ENCODE peak calls at places on chromosomes 6 and 20, in five cellular contexts. J is neural progenitor cell, K is foreskin fibroblast, E is tibial nerve, L is pancreas. H is an unnamed sample.

GRCh38 chr6:80543598-80544181 is 437.2 kb downstream of the BCKDHB start:
- DNase-seq in J (no peak), K (peak; percentile 47), E (no peak), L (no peak), H (no peak)

GRCh38 chr6:164749126-164749758 is 560.2 kb downstream of the C6orf118 start:
- DNase-seq in J (no peak), K (no peak), E (no peak), L (no peak), H (no peak)

GRCh38 chr20:32780749-32781402 is 18.7 kb downstream of the DNMT3B start:
- DNase-seq in J (peak; percentile 91), K (no peak), E (no peak), L (no peak), H (no peak)

GRCh38 chr6:7176208-7176607 is 68.4 kb downstream of the RREB1 start:
- DNase-seq in J (no peak), K (no peak), E (no peak), L (no peak), H (no peak)

GRCh38 chr6:113315068-113315467 is 542.1 kb upstream of the MARCKS start:
- DNase-seq in J (no peak), K (no peak), E (no peak), L (no peak), H (no peak)

GRCh38 chr6:20202070-20202658 is 10.1 kb downstream of the MBOAT1 start:
- DNase-seq in J (no peak), K (no peak), E (no peak), L (no peak), H (peak; percentile 71)

GRCh38 chr6:111745186-111745585 is 128.1 kb downstream of the FYN start:
- DNase-seq in J (no peak), K (no peak), E (no peak), L (no peak), H (no peak)

GRCh38 chr6:44016131-44016870 is 111.0 kb downstream of the MRPL14 start:
- DNase-seq in J (no peak), K (no peak), E (no peak), L (no peak), H (no peak)

GRCh38 chr20:10761232-10761631 is 87.4 kb upstream of the JAG1 start:
- DNase-seq in J (no peak), K (no peak), E (no peak), L (no peak), H (no peak)

GRCh38 chr6:36245572-36246031 is 24.3 kb upstream of the PNPLA1 start:
- DNase-seq in J (peak; percentile 15), K (no peak), E (no peak), L (peak; percentile 40), H (no peak)

GRCh38 chr6:112863753-112864152 is 516.6 kb downstream of the RFPL4B start:
- DNase-seq in J (no peak), K (no peak), E (no peak), L (no peak), H (no peak)

GRCh38 chr6:167588181-167588919 is 238.4 kb upstream of the AFDN start:
- DNase-seq in J (no peak), K (no peak), E (no peak), L (no peak), H (no peak)

GRCh38 chr6:88048556-88048955 is 915 bp downstream of the SPACA1 start:
- DNase-seq in J (no peak), K (no peak), E (no peak), L (no peak), H (no peak)

GRCh38 chr6:138971601-138972000 is 16.5 kb downstream of the REPS1 start:
- DNase-seq in J (peak; percentile 61), K (peak; percentile 32), E (no peak), L (no peak), H (no peak)

GRCh38 chr6:101650402-101651100 is 257.0 kb downstream of the GRIK2 start:
- DNase-seq in J (no peak), K (no peak), E (no peak), L (no peak), H (no peak)

GRCh38 chr20:19269737-19270325 is 57.4 kb downstream of the SLC24A3 start:
- DNase-seq in J (no peak), K (peak; percentile 70), E (no peak), L (no peak), H (no peak)

GRCh38 chr20:4245542-4245941 is 230.2 kb upstream of the RNF24 start:
- DNase-seq in J (no peak), K (no peak), E (no peak), L (no peak), H (no peak)

GRCh38 chr6:43990627-43991619 is 136.3 kb downstream of the MRPL14 start:
- DNase-seq in J (no peak), K (peak; percentile 69), E (no peak), L (no peak), H (no peak)

GRCh38 chr6:129312865-129313264 is 397.1 kb downstream of the ARHGAP18 start:
- DNase-seq in J (no peak), K (peak; percentile 80), E (no peak), L (no peak), H (no peak)

GRCh38 chr6:157760589-157761330 is 62.3 kb upstream of the SNX9 start:
- DNase-seq in J (no peak), K (peak; percentile 73), E (no peak), L (no peak), H (no peak)

GRCh38 chr6:147099974-147100373 is 104.2 kb upstream of the STXBP5 start:
- DNase-seq in J (no peak), K (peak; percentile 72), E (no peak), L (no peak), H (no peak)

GRCh38 chr6:128474481-128474880 is 45.9 kb downstream of the PTPRK start:
- DNase-seq in J (no peak), K (peak; percentile 12), E (no peak), L (no peak), H (no peak)

GRCh38 chr6:47440722-47441121 is 36.9 kb upstream of the CD2AP start:
- DNase-seq in J (no peak), K (no peak), E (no peak), L (no peak), H (no peak)

GRCh38 chr6:16270178-16270794 is 31.9 kb downstream of the GMPR start:
- DNase-seq in J (no peak), K (no peak), E (no peak), L (no peak), H (no peak)

GRCh38 chr20:62370115-62370806 is 3.1 kb upstream of the LAMA5 start:
- DNase-seq in J (no peak), K (peak; percentile 79), E (peak; percentile 53), L (no peak), H (no peak)

GRCh38 chr6:22886881-22887581 is 317.7 kb downstream of the HDGFL1 start:
- DNase-seq in J (no peak), K (peak; percentile 34), E (no peak), L (no peak), H (no peak)

GRCh38 chr6:52617087-52617486 is 40.2 kb upstream of the TRAM2 start:
- DNase-seq in J (no peak), K (no peak), E (no peak), L (no peak), H (no peak)

GRCh38 chr20:32522775-32523612 is 62.1 kb downstream of the NOL4L start:
- DNase-seq in J (no peak), K (no peak), E (no peak), L (no peak), H (no peak)

GRCh38 chr20:10982692-10983091 is 308.9 kb upstream of the JAG1 start:
- DNase-seq in J (no peak), K (peak; percentile 86), E (peak; percentile 27), L (no peak), H (no peak)

GRCh38 chr6:13611715-13612114 is 3.4 kb upstream of the NOL7 start:
- DNase-seq in J (no peak), K (no peak), E (no peak), L (no peak), H (no peak)

GRCh38 chr6:134233180-134233579 is 84.7 kb downstream of the SGK1 start:
- DNase-seq in J (no peak), K (no peak), E (no peak), L (no peak), H (no peak)

GRCh38 chr6:149723771-149724417 is 6.0 kb upstream of the LATS1 start:
- DNase-seq in J (peak; percentile 58), K (peak; percentile 77), E (no peak), L (peak; percentile 37), H (peak; percentile 65)

GRCh38 chr6:66390393-66390792 is 683.4 kb upstream of the EYS start:
- DNase-seq in J (no peak), K (no peak), E (no peak), L (no peak), H (no peak)

GRCh38 chr6:109290143-109290931 is 91.9 kb downstream of the CD164 start:
- DNase-seq in J (no peak), K (no peak), E (no peak), L (no peak), H (no peak)
- H3K4me3 ChIP-seq in J (no peak overlapping the region), K (no peak overlapping the region), E (no peak overlapping the region), L (no peak overlapping the region), H (no peak overlapping the region)

GRCh38 chr20:36439731-36440072 is 101.6 kb upstream of the MYL9 start:
- DNase-seq in J (no peak), K (no peak), E (no peak), L (no peak), H (no peak)

GRCh38 chr20:36439040-36439730 is 102.1 kb upstream of the MYL9 start:
- DNase-seq in J (peak; percentile 81), K (peak; percentile 32), E (peak; percentile 47), L (peak; percentile 66), H (peak; percentile 34)

GRCh38 chr20:36432096-36432495 is 109.2 kb upstream of the MYL9 start:
- DNase-seq in J (no peak), K (no peak), E (no peak), L (no peak), H (no peak)

GRCh38 chr20:36434383-36434782 is 106.9 kb upstream of the MYL9 start:
- DNase-seq in J (no peak), K (no peak), E (no peak), L (no peak), H (no peak)

DNA sequence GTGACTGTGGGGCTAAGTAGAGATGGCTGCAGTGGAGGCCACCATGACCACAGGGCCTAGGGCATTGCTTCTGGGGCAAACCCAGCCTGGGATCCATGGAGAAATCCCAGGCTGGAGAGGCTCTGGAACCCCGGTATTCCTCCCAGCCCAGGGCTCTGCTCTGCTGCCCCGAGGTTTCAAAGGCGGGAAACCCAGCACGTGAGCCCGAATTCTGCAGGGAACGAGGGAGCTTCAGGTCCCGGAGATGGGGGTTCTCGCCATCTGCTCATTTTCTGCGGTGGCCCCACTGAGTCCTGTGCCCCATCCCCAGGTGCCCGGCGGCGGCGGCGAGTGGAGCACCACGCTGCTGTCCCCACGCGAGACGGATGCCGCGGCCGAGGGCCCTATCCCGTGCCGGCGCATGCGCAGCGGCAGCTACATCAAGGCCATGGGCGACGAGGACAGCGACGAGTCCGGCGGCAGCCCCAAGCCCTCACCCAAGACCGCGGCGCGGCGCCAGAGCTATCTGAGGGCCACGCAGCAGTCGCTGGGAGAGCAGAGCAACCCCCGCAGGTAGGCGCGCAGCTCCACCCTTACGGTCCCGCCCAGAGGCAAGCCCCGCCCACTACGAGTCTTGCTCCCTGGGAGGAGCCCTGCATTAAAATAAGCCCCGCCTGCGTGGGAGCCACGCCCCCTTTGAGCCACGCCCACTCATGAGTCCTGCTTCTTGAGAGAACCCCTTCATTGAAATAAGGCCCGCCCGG is 105.3 kb upstream of the MYL9 start:
- DNase-seq in J (peak; percentile 75), K (peak; percentile 35), E (peak; percentile 37), L (peak; percentile 92), H (peak; percentile 37)
- H3K4me3 ChIP-seq in J (no peak overlapping the region), K (peak overlapping the region; percentile 24), E (peak overlapping the region; percentile 28), L (peak overlapping the region; percentile 26), H (no peak overlapping the region)

GRCh38 chr20:59933849-59934585 is 580 bp upstream of the SYCP2 start:
- DNase-seq in J (peak; percentile 83), K (peak; percentile 63), E (peak; percentile 62), L (peak; percentile 83), H (peak; percentile 53)
- H3K4me3 ChIP-seq in J (peak overlapping the region; percentile 56), K (peak overlapping the region; percentile 70), E (peak overlapping the region; percentile 87), L (peak overlapping the region; percentile 97), H (peak overlapping the region; percentile 62)

GRCh38 chr6:84033523-84034451 is at the start of gene MRAP2:
- DNase-seq in J (peak; percentile 78), K (no peak), E (no peak), L (peak; percentile 33), H (no peak)
- H3K4me3 ChIP-seq in J (peak within 1 kb of the TSS; percentile 88), K (peak within 1 kb of the TSS; percentile 47), E (peak within 1 kb of the TSS; percentile 50), L (peak within 1 kb of the TSS; percentile 37), H (no peak within 1 kb of the TSS)

H was measured in Jurkat, Clone E6-1.